ENCODE peak calls at places on chromosomes 12 and 14, in five cellular contexts. Z, R, F, N and I are unnamed samples.

GRCh38 chr12:68056300-68056699 is 67.1 kb downstream of the IFNG-AS1 start:
- DNase-seq in R (no peak), Z (no peak), N (no peak), F (no peak), I (no peak)

GRCh38 chr14:23069413-23069806 is 12.1 kb upstream of the CDH24 start:
- DNase-seq in Z (no peak), N (no peak), F (no peak), R (no peak), I (no peak)

GRCh38 chr12:113062502-113063395 is 6.2 kb downstream of the DTX1 start:
- DNase-seq in Z (no peak), F (no peak), N (no peak), R (no peak), I (no peak)

GRCh38 chr12:64968989-64969819 is 144.8 kb downstream of the TBC1D30 start:
- DNase-seq in F (peak), R (no peak), N (no peak), Z (no peak), I (no peak)

GRCh38 chr14:68834816-68835215 is 41.9 kb upstream of the ZFP36L1 start:
- DNase-seq in Z (no peak), N (no peak), F (no peak), R (no peak), I (no peak)

GRCh38 chr12:43277630-43278267 is 274.3 kb downstream of the ADAMTS20 start:
- DNase-seq in N (no peak), F (peak), Z (no peak), R (no peak), I (no peak)

GRCh38 chr12:101570022-101570421 is 24.7 kb upstream of the MYBPC1 start:
- DNase-seq in N (no peak), F (peak), R (no peak), Z (no peak), I (no peak)

GRCh38 chr14:101492716-101493115 is 68.6 kb upstream of the DIO3 start:
- DNase-seq in R (no peak), F (no peak), N (no peak), Z (no peak), I (no peak)

GRCh38 chr14:53979141-53979673 is 22.6 kb upstream of the BMP4 start:
- DNase-seq in Z (no peak), R (no peak), N (no peak), F (no peak), I (no peak)

GRCh38 chr14:28057286-28058011 is 709.1 kb upstream of the FOXG1 start:
- DNase-seq in F (no peak), N (no peak), Z (no peak), R (no peak), I (no peak)